ENCODE peak calls at places on chromosomes 7 and 10, in eight cellular contexts. C is body of pancreas, M is A549, V is thyroid gland, I is IMR-90, Y is heart left ventricle, O is stomach, W is spleen. D is an unnamed sample.
A peak's percentile ranks its signal among the peaks of the same experiment; 100 is the strongest.

GRCh38 chr7:107660381-107661080 is at the start of gene SLC26A4:
- DNase-seq in C (peak; percentile 2), M (no peak), V (peak; percentile 58), I (no peak), Y (no peak), O (no peak), W (peak; percentile 78), D (no peak)

GRCh38 chr10:48454302-48455054 is 148.0 kb downstream of the MAPK8 start:
- DNase-seq in C (no peak), M (no peak), V (peak; percentile 52), I (no peak), Y (no peak), O (peak; percentile 56), W (peak; percentile 64), D (no peak)

GRCh38 chr10:98673156-98673765 is 226.5 kb upstream of the HPS1 start:
- DNase-seq in C (no peak), M (no peak), V (no peak), I (no peak), Y (no peak), O (no peak), W (no peak), D (no peak)

GRCh38 chr10:61304751-61305150 is 148.4 kb downstream of the TMEM26 start:
- DNase-seq in C (no peak), M (no peak), V (no peak), I (no peak), Y (no peak), O (no peak), W (no peak), D (no peak)

GRCh38 chr10:6321880-6322279 is 119.1 kb downstream of the PFKFB3 start:
- DNase-seq in C (no peak), M (peak; percentile 25), V (no peak), I (peak; percentile 59), Y (no peak), O (no peak), W (no peak), D (no peak)

GRCh38 chr10:102648889-102649752 is 4.8 kb downstream of the TRIM8 start:
- DNase-seq in C (no peak), M (no peak), V (peak; percentile 57), I (no peak), Y (no peak), O (peak; percentile 55), W (peak; percentile 85), D (peak; percentile 57)

GRCh38 chr7:135672560-135673359 is 10.4 kb downstream of the STMP1 start:
- DNase-seq in C (peak; percentile 21), M (peak; percentile 61), V (peak; percentile 27), I (peak; percentile 84), Y (peak; percentile 25), O (no peak), W (no peak), D (peak; percentile 52)

GRCh38 chr10:22805304-22805703 is 90.9 kb upstream of the PIP4K2A start:
- DNase-seq in C (peak; percentile 5), M (no peak), V (peak; percentile 5), I (peak; percentile 58), Y (no peak), O (no peak), W (no peak), D (no peak)

GRCh38 chr10:4661572-4662255 is 164.3 kb upstream of the AKR1E2 start:
- DNase-seq in C (peak; percentile 13), M (no peak), V (peak; percentile 69), I (no peak), Y (peak; percentile 83), O (peak; percentile 31), W (peak; percentile 63), D (no peak)

GRCh38 chr10:43259248-43259980 is 7.5 kb downstream of the RASGEF1A start:
- DNase-seq in C (no peak), M (no peak), V (no peak), I (no peak), Y (no peak), O (no peak), W (peak; percentile 72), D (no peak)

GRCh38 chr7:6294839-6295238 is 22.4 kb upstream of the CYTH3 start:
- DNase-seq in C (no peak), M (no peak), V (no peak), I (no peak), Y (no peak), O (no peak), W (peak; percentile 6), D (no peak)

GRCh38 chr10:77837248-77837924 is 89.2 kb downstream of the DLG5 start:
- DNase-seq in C (no peak), M (peak; percentile 47), V (peak; percentile 46), I (peak; percentile 78), Y (no peak), O (peak; percentile 31), W (peak; percentile 80), D (no peak)

GRCh38 chr7:104862719-104863118 is 151.3 kb upstream of the KMT2E start:
- DNase-seq in C (no peak), M (peak; percentile 42), V (no peak), I (no peak), Y (no peak), O (no peak), W (no peak), D (no peak)

GRCh38 chr7:41630741-41631140 is 72.1 kb downstream of the INHBA start:
- DNase-seq in C (no peak), M (no peak), V (no peak), I (no peak), Y (no peak), O (no peak), W (no peak), D (no peak)

GRCh38 chr7:102303669-102304422 is 17.2 kb downstream of the SH2B2 start:
- DNase-seq in C (no peak), M (no peak), V (no peak), I (no peak), Y (no peak), O (no peak), W (peak; percentile 75), D (no peak)

GRCh38 chr10:29858352-29859267 is 200.8 kb downstream of the JCAD start:
- DNase-seq in C (peak; percentile 68), M (peak; percentile 75), V (peak; percentile 89), I (peak; percentile 82), Y (peak; percentile 74), O (peak; percentile 57), W (no peak), D (peak; percentile 67)

GRCh38 chr7:107742678-107743566 is 1.0 kb upstream of the CBLL1 start:
- DNase-seq in C (no peak), M (no peak), V (peak; percentile 74), I (no peak), Y (peak; percentile 50), O (peak; percentile 57), W (peak; percentile 93), D (no peak)

GRCh38 chr7:41637051-41637450 is 65.8 kb downstream of the INHBA start:
- DNase-seq in C (no peak), M (no peak), V (no peak), I (peak; percentile 49), Y (no peak), O (no peak), W (no peak), D (no peak)

GRCh38 chr10:44724415-44725174 is 186.5 kb upstream of the TMEM72 start:
- DNase-seq in C (no peak), M (no peak), V (no peak), I (peak; percentile 74), Y (no peak), O (no peak), W (no peak), D (no peak)

GRCh38 chr7:155071916-155072315 is 1.8 kb downstream of the HTR5A start:
- DNase-seq in C (no peak), M (no peak), V (no peak), I (no peak), Y (no peak), O (no peak), W (no peak), D (no peak)

GRCh38 chr7:33157781-33158180 is 28.4 kb downstream of the BBS9 start:
- DNase-seq in C (no peak), M (no peak), V (no peak), I (peak; percentile 17), Y (no peak), O (no peak), W (no peak), D (no peak)

GRCh38 chr10:43282881-43283280 is 16.0 kb upstream of the RASGEF1A start:
- DNase-seq in C (no peak), M (no peak), V (no peak), I (no peak), Y (no peak), O (no peak), W (no peak), D (no peak)

GRCh38 chr7:143054621-143055020 is 2.5 kb downstream of the OR6V1 start:
- DNase-seq in C (no peak), M (no peak), V (no peak), I (no peak), Y (no peak), O (no peak), W (no peak), D (no peak)

GRCh38 chr7:128879939-128880746 is 17.5 kb downstream of the ATP6V1F start:
- DNase-seq in C (peak; percentile 69), M (peak; percentile 68), V (peak; percentile 59), I (peak; percentile 58), Y (peak; percentile 70), O (peak; percentile 69), W (peak; percentile 78), D (peak; percentile 85)

GRCh38 chr10:123459371-123460224 is 206.6 kb upstream of the GPR26 start:
- DNase-seq in C (no peak), M (no peak), V (no peak), I (no peak), Y (no peak), O (no peak), W (no peak), D (no peak)
- H3K27ac ChIP-seq in C (no peak overlapping the region), M (no peak overlapping the region), V (no peak overlapping the region), I (no peak overlapping the region), Y (no peak overlapping the region), O (no peak overlapping the region), W (no peak overlapping the region), D (no peak overlapping the region)

DNA sequence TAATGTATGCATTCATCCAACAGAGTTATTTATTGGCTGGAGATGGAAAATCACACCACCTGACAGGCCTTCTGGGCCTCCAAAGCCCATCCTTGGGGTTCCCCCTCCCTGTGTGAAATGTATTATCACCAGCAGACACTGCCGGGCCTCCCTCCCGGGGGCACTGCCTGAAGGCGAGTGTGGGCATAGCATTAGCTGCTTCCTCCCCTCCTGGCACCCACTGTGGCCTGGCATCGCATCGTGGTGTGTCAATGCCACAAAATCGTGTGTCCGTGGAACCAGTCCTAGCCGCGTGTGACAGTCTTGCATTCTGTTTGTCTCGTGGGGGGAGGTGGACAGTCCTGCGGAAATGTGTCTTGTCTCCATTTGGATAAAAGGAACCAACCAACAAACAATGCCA is 15.3 kb downstream of the TACR2 start:
- DNase-seq in C (no peak), M (no peak), V (no peak), I (no peak), Y (no peak), O (no peak), W (no peak), D (no peak)
- TF ChIP-seq POLR2A in C (no peak), M (no peak), V (no peak), I (no peak), Y (no peak), O (no peak), W (no peak), D (no peak)

GRCh38 chr7:118803-119376 is 73.5 kb upstream of the FAM20C start:
- DNase-seq in C (peak; percentile 37), M (no peak), V (no peak), I (no peak), Y (no peak), O (no peak), W (no peak), D (no peak)
- H3K27ac ChIP-seq in C (peak overlapping the region; percentile 55), M (no peak overlapping the region), V (no peak overlapping the region), I (no peak overlapping the region), Y (peak overlapping the region; percentile 53), O (peak overlapping the region; percentile 67), W (peak overlapping the region; percentile 83), D (no peak overlapping the region)

GRCh38 chr10:104307576-104308438 is 30.5 kb downstream of the ITPRIP start:
- DNase-seq in C (no peak), M (no peak), V (no peak), I (no peak), Y (peak; percentile 3), O (no peak), W (no peak), D (no peak)
- TF ChIP-seq POLR2A in C (no peak), M (no peak), V (no peak), I (no peak), Y (no peak), O (no peak), W (no peak), D (no peak)

D was measured in adrenal gland.